ENCODE peak calls at places on chromosome 7, in six cellular contexts. B is PC-3, O is GM23248, X is MM.1S, L is SK-N-SH, N is neural progenitor cell. G is an unnamed sample.

GRCh38 chr7:51878869-51879268 is 562.3 kb upstream of the COBL start:
- DNase-seq in B (no peak), O (no peak), X (no peak), L (no peak), N (peak; percentile 26), G (no peak)

GRCh38 chr7:23298141-23298851 is 843 bp upstream of the MALSU1 start:
- DNase-seq in B (peak; percentile 60), O (peak; percentile 53), X (no peak), L (peak; percentile 44), N (no peak), G (no peak)

GRCh38 chr7:155058861-155059355 is 11.2 kb upstream of the HTR5A start:
- DNase-seq in B (no peak), O (no peak), X (no peak), L (no peak), N (no peak), G (no peak)

GRCh38 chr7:91596287-91596686 is 284.2 kb downstream of the MTERF1 start:
- DNase-seq in B (no peak), O (no peak), X (no peak), L (no peak), N (no peak), G (no peak)

GRCh38 chr7:46454796-46455195 is 533.7 kb upstream of the IGFBP3 start:
- DNase-seq in B (no peak), O (peak; percentile 16), X (no peak), L (no peak), N (no peak), G (no peak)

GRCh38 chr7:97390915-97391593 is 273.6 kb downstream of the SDHAF3 start:
- DNase-seq in B (no peak), O (no peak), X (no peak), L (no peak), N (no peak), G (no peak)

GRCh38 chr7:70573202-70573810 is 558.6 kb upstream of the GALNT17 start:
- DNase-seq in B (no peak), O (no peak), X (no peak), L (no peak), N (peak; percentile 89), G (no peak)

GRCh38 chr7:130274983-130275649 is 8.5 kb downstream of the CPA2 start:
- DNase-seq in B (no peak), O (no peak), X (no peak), L (no peak), N (peak; percentile 61), G (no peak)

GRCh38 chr7:95609277-95609971 is 13.1 kb upstream of the PDK4 start:
- DNase-seq in B (peak; percentile 73), O (peak; percentile 65), X (no peak), L (no peak), N (no peak), G (no peak)

GRCh38 chr7:152887191-152887590 is 127.6 kb downstream of the ACTR3B start:
- DNase-seq in B (no peak), O (no peak), X (no peak), L (no peak), N (no peak), G (no peak)

GRCh38 chr7:18320971-18321567 is 174.5 kb upstream of the HDAC9 start:
- DNase-seq in B (peak; percentile 73), O (peak; percentile 71), X (peak; percentile 65), L (peak; percentile 31), N (peak; percentile 50), G (peak; percentile 43)

GRCh38 chr7:10412426-10413019 is 561.1 kb upstream of the PHF14 start:
- DNase-seq in B (peak; percentile 48), O (peak; percentile 53), X (peak; percentile 69), L (peak; percentile 44), N (peak; percentile 51), G (peak; percentile 16)

GRCh38 chr7:110010379-110010778 is 1080.5 kb upstream of the LRRN3 start:
- DNase-seq in B (no peak), O (no peak), X (no peak), L (no peak), N (no peak), G (no peak)

GRCh38 chr7:7808156-7808555 is 89.7 kb upstream of the RPA3 start:
- DNase-seq in B (peak; percentile 88), O (peak; percentile 64), X (no peak), L (no peak), N (no peak), G (no peak)

GRCh38 chr7:960269-960871 is 5.9 kb upstream of the ADAP1 start:
- DNase-seq in B (no peak), O (no peak), X (no peak), L (peak; percentile 56), N (peak; percentile 1), G (no peak)

GRCh38 chr7:132450188-132450587 is 126.1 kb downstream of the PLXNA4 start:
- DNase-seq in B (no peak), O (no peak), X (no peak), L (no peak), N (no peak), G (no peak)

GRCh38 chr7:66276363-66276762 is 71.2 kb downstream of the TPST1 start:
- DNase-seq in B (no peak), O (no peak), X (no peak), L (no peak), N (no peak), G (no peak)
- TF ChIP-seq EZH2phosphoT487 in B (no peak), O (no peak), X (no peak), L (no peak), N (no peak), G (no peak)

GRCh38 chr7:137342340-137342739 is 1.2 kb downstream of the PTN start:
- DNase-seq in B (no peak), O (peak; percentile 13), X (no peak), L (no peak), N (no peak), G (no peak)
- H3K9ac ChIP-seq in B (no peak overlapping the region), O (peak overlapping the region; percentile 32), X (no peak overlapping the region), L (no peak overlapping the region), N (peak overlapping the region; percentile 9), G (no peak overlapping the region)

GRCh38 chr7:44085549-44085948 is 3.2 kb upstream of the POLM start:
- DNase-seq in B (no peak), O (no peak), X (no peak), L (no peak), N (no peak), G (no peak)

GRCh38 chr7:44083796-44084195 is 1.5 kb upstream of the POLM start:
- DNase-seq in B (no peak), O (no peak), X (no peak), L (no peak), N (no peak), G (no peak)

GRCh38 chr7:44084695-44085094 is 2.4 kb upstream of the POLM start:
- DNase-seq in B (no peak), O (no peak), X (no peak), L (no peak), N (no peak), G (no peak)

GRCh38 chr7:44086627-44087026 is 4.3 kb upstream of the POLM start:
- DNase-seq in B (no peak), O (no peak), X (no peak), L (no peak), N (no peak), G (no peak)

DNA sequence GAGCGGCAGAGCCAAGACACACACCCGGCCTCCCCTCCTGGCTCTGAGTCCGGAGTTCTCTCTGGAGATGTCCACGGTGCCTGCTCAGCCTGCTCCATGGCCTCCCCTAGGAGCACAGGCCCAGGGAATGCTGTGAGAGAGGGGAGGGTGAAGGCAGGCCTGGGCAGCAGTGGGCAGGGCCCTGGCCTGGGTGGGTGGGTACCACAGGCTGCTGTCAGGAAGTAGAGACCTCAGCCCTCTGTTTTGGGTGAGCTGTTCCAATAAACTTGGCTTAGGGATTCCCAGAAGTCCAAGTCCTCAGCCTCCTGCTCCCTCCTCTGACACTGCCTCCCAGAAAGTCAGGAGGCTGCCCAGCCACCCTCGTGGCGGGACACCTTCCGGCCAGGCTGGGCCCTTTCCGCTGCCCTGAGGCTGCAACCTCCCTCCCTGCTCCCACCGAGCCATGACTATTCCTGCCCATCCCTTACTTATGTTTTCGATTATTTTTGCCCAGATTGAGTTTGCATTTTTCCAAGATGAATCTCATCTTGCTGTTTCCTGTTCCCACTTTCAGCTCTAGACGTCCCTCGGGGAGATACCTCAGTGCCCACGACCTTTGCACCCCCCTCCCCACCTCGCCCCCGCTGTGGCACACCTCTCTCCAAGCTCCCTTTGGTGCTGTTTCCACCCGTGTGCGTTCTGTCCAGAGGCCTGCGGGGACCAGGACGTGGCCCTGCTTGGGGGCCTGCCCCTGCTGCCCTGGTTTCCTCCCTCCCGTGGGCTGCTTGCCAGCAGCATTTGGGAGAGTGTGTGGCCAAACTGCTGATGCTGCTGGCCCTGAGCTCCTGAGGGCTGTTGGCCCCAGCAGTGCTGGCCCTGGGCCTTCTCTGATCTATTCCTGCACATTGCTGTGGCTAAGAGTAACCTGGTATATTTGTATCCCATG is 5.8 kb upstream of the POLM start:
- DNase-seq in B (peak; percentile 52), O (peak; percentile 96), X (no peak), L (peak; percentile 82), N (no peak), G (no peak)
- TF ChIP-seq EZH2phosphoT487 in B (no peak), O (no peak), X (no peak), L (no peak), N (no peak), G (no peak)

GRCh38 chr7:150787321-150788281 is 12.6 kb downstream of the TMEM176B start:
- DNase-seq in B (no peak), O (peak; percentile 18), X (no peak), L (peak; percentile 75), N (no peak), G (no peak)
- H3K9ac ChIP-seq in B (no peak overlapping the region), O (no peak overlapping the region), X (no peak overlapping the region), L (peak overlapping the region; percentile 15), N (no peak overlapping the region), G (no peak overlapping the region)

GRCh38 chr7:106371629-106372028 is 86.8 kb upstream of the NAMPT start:
- DNase-seq in B (no peak), O (no peak), X (no peak), L (no peak), N (no peak), G (no peak)
- TF ChIP-seq EZH2phosphoT487 in B (no peak), O (no peak), X (no peak), L (no peak), N (no peak), G (no peak)

G was measured in HCT116.